ENCODE peak calls at places on chromosomes 12 and 14, in four cellular contexts. Q is HepG2, F is GM12878, R is H1. W is an unnamed sample.

GRCh38 chr14:68952544-68953535 is 26.3 kb downstream of the ACTN1 start:
- DNase-seq in Q (no peak), F (no peak), R (no peak), W (no peak)

GRCh38 chr12:51270067-51270846 is at the start of gene SMAGP:
- DNase-seq in Q (peak; percentile 40), F (no peak), R (peak; percentile 89), W (peak; percentile 59)

GRCh38 chr12:113055594-113056380 is 743 bp upstream of the DTX1 start:
- DNase-seq in Q (no peak), F (no peak), R (no peak), W (no peak)

GRCh38 chr14:20501346-20501745 is 4.0 kb upstream of the RNASE10 start:
- DNase-seq in Q (no peak), F (no peak), R (no peak), W (no peak)

GRCh38 chr12:128843538-128843937 is 9.7 kb upstream of the GLT1D1 start:
- DNase-seq in Q (no peak), F (no peak), R (no peak), W (no peak)

GRCh38 chr12:39277416-39277815 is 165.5 kb downstream of the KIF21A start:
- DNase-seq in Q (no peak), F (no peak), R (no peak), W (no peak)

GRCh38 chr12:12892670-12893290 is 1.4 kb downstream of the GPRC5A start:
- DNase-seq in Q (no peak), F (no peak), R (no peak), W (no peak)

GRCh38 chr14:52494444-52494843 is 57.9 kb downstream of the TXNDC16 start:
- DNase-seq in Q (no peak), F (no peak), R (no peak), W (no peak)

GRCh38 chr14:94622653-94623421 is 10.6 kb downstream of the SERPINA3 start:
- DNase-seq in Q (no peak), F (no peak), R (no peak), W (no peak)

GRCh38 chr12:57101892-57102695 is 9.1 kb downstream of the STAT6 start:
- DNase-seq in Q (peak; percentile 99), F (no peak), R (no peak), W (no peak)

GRCh38 chr14:47619397-47619796 is 56.0 kb downstream of the MDGA2 start:
- DNase-seq in Q (no peak), F (no peak), R (no peak), W (no peak)

GRCh38 chr12:121611306-121611705 is 15.0 kb upstream of the ORAI1 start:
- DNase-seq in Q (no peak), F (no peak), R (peak; percentile 87), W (no peak)

GRCh38 chr12:52132754-52133161 is 53.3 kb downstream of the SMIM41 start:
- DNase-seq in Q (no peak), F (no peak), R (no peak), W (no peak)

GRCh38 chr12:32183646-32184045 is 77.0 kb downstream of the BICD1 start:
- DNase-seq in Q (peak; percentile 48), F (no peak), R (no peak), W (peak; percentile 70)

GRCh38 chr14:73140924-73141323 is 4.6 kb downstream of the PSEN1 start:
- DNase-seq in Q (no peak), F (no peak), R (no peak), W (no peak)

GRCh38 chr14:21419528-21419927 is 35.7 kb upstream of the SUPT16H start:
- DNase-seq in Q (no peak), F (no peak), R (no peak), W (no peak)

GRCh38 chr12:105275997-105276760 is 40.2 kb upstream of the APPL2 start:
- DNase-seq in Q (no peak), F (no peak), R (no peak), W (peak; percentile 16)

GRCh38 chr12:116169071-116169470 is 108.4 kb downstream of the MED13L start:
- DNase-seq in Q (no peak), F (no peak), R (no peak), W (no peak)

GRCh38 chr12:12336049-12336411 is 14.0 kb downstream of the MANSC1 start:
- DNase-seq in Q (peak; percentile 77), F (peak; percentile 27), R (no peak), W (no peak)

GRCh38 chr14:50070840-50071548 is 45.4 kb downstream of the VCPKMT start:
- DNase-seq in Q (no peak), F (no peak), R (no peak), W (no peak)

GRCh38 chr12:44000309-44000952 is 164.6 kb downstream of the TMEM117 start:
- DNase-seq in Q (peak; percentile 81), F (no peak), R (peak; percentile 58), W (peak; percentile 71)

GRCh38 chr14:101505216-101505970 is 55.9 kb upstream of the DIO3 start:
- DNase-seq in Q (no peak), F (no peak), R (no peak), W (no peak)

GRCh38 chr14:103522028-103522581 is 525 bp downstream of the CKB start:
- DNase-seq in Q (no peak), F (no peak), R (peak; percentile 70), W (no peak)

GRCh38 chr12:46473634-46474201 is 101.1 kb upstream of the SLC38A2 start:
- DNase-seq in Q (peak; percentile 95), F (peak; percentile 51), R (no peak), W (no peak)

GRCh38 chr14:29868000-29868399 is 59.6 kb downstream of the PRKD1 start:
- DNase-seq in Q (no peak), F (no peak), R (no peak), W (no peak)

GRCh38 chr12:54411398-54412241 is 7.4 kb downstream of the ITGA5 start:
- DNase-seq in Q (no peak), F (no peak), R (peak; percentile 67), W (no peak)

GRCh38 chr14:39739796-39740195 is 307.6 kb upstream of the FBXO33 start:
- DNase-seq in Q (no peak), F (no peak), R (no peak), W (no peak)

GRCh38 chr14:92613008-92613658 is 99.6 kb downstream of the RIN3 start:
- DNase-seq in Q (peak; percentile 20), F (no peak), R (peak; percentile 97), W (peak; percentile 42)

GRCh38 chr14:22919601-22919921 is 612 bp upstream of the RBM23 start:
- DNase-seq in Q (no peak), F (no peak), R (no peak), W (no peak)

GRCh38 chr14:104136472-104137296 is 1.7 kb upstream of the KIF26A start:
- DNase-seq in Q (no peak), F (no peak), R (peak; percentile 59), W (no peak)

GRCh38 chr12:132630672-132631071 is 12.1 kb downstream of the P2RX2 start:
- DNase-seq in Q (no peak), F (no peak), R (no peak), W (no peak)

GRCh38 chr14:34103176-34103575 is 152.3 kb upstream of the EGLN3 start:
- DNase-seq in Q (peak; percentile 63), F (no peak), R (no peak), W (no peak)

GRCh38 chr14:51604078-51604477 is 47.6 kb upstream of the FRMD6 start:
- DNase-seq in Q (no peak), F (no peak), R (no peak), W (no peak)

GRCh38 chr12:5807090-5807414 is 138.0 kb downstream of the ANO2 start:
- DNase-seq in Q (no peak), F (no peak), R (no peak), W (no peak)
- TF ChIP-seq SUZ12 in Q (no peak), F (no peak), R (no peak), W (no peak)

GRCh38 chr12:8849785-8850184 is 27.4 kb downstream of the A2ML1 start:
- DNase-seq in Q (no peak), F (no peak), R (no peak), W (no peak)

GRCh38 chr12:8846305-8846704 is 23.9 kb downstream of the A2ML1 start:
- DNase-seq in Q (no peak), F (no peak), R (no peak), W (no peak)

GRCh38 chr12:8852119-8852518 is 29.7 kb downstream of the A2ML1 start:
- DNase-seq in Q (no peak), F (no peak), R (no peak), W (no peak)

GRCh38 chr12:8844665-8845064 is 22.2 kb downstream of the A2ML1 start:
- DNase-seq in Q (peak; percentile 10), F (no peak), R (no peak), W (no peak)

GRCh38 chr12:8847435-8847834 is 25.0 kb downstream of the A2ML1 start:
- DNase-seq in Q (no peak), F (no peak), R (no peak), W (no peak)
- TF ChIP-seq YY1 in Q (no peak), F (no peak), R (no peak), W (no peak)

DNA sequence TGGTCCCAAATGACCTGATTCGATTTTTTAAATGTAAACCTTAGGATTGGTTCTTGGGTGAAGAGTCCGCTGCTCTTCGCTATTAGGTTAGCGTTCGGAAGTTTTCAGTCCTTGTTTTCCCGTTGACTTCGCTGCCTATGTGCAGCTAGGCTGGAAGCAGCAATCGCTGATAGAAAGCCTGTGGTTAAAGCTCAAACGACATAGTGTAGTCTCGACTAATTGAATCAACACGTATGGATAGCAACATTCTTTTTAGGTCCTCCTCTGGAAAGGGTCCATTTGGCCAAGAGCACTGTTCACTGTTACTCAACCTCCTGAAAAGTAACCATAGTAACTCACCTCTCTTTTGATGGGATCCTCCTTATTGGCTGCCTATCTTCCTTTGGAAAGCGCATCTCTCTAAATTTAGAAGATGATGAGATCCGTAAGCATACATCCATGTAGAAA is 355.5 kb downstream of the SNAPC1 start:
- DNase-seq in Q (no peak), F (no peak), R (no peak), W (no peak)
- H3K4me3 ChIP-seq in Q (no peak overlapping the region), F (peak overlapping the region; percentile 41), R (peak overlapping the region; percentile 79), W (peak overlapping the region; percentile 44)

GRCh38 chr12:88420460-88420859 is 159.8 kb downstream of the KITLG start:
- DNase-seq in Q (no peak), F (no peak), R (no peak), W (no peak)

GRCh38 chr12:88417531-88417930 is 162.7 kb downstream of the KITLG start:
- DNase-seq in Q (no peak), F (no peak), R (no peak), W (no peak)

GRCh38 chr12:88416786-88417185 is 163.5 kb downstream of the KITLG start:
- DNase-seq in Q (no peak), F (no peak), R (no peak), W (no peak)

GRCh38 chr12:88419794-88420193 is 160.5 kb downstream of the KITLG start:
- DNase-seq in Q (no peak), F (no peak), R (no peak), W (no peak)

GRCh38 chr12:88418856-88419497 is 161.3 kb downstream of the KITLG start:
- DNase-seq in Q (no peak), F (no peak), R (no peak), W (no peak)
- TF ChIP-seq SUZ12 in Q (no peak), F (no peak), R (no peak), W (no peak)

GRCh38 chr12:3641428-3641883 is 111.5 kb downstream of the CRACR2A start:
- DNase-seq in Q (no peak), F (no peak), R (no peak), W (no peak)
- TF ChIP-seq YY1 in Q (no peak), F (no peak), R (no peak), W (no peak)

GRCh38 chr14:24399981-24400718 is 1.3 kb downstream of the NYNRIN start:
- DNase-seq in Q (no peak), F (no peak), R (no peak), W (no peak)
- H3K4me3 ChIP-seq in Q (peak overlapping the region; percentile 74), F (no peak overlapping the region), R (peak overlapping the region; percentile 80), W (no peak overlapping the region)

W was measured in NT2/D1.